ENCODE peak calls at places on chromosomes 4 and X, in four cellular contexts. H is K562, O is HepG2, U is GM12878. N is an unnamed sample.

GRCh38 chrX:9566150-9566621 is 101.3 kb downstream of the TBL1X start:
- DNase-seq in O (peak), H (peak), U (no peak), N (no peak)

GRCh38 chrX:70087857-70088256 is 25.6 kb downstream of the OTUD6A start:
- DNase-seq in O (no peak), U (no peak), H (no peak), N (no peak)

GRCh38 chr4:105544517-105544916 is 7.9 kb upstream of the ARHGEF38 start:
- DNase-seq in H (no peak), U (no peak), O (no peak), N (no peak)

GRCh38 chrX:18828832-18829404 is 121.5 kb downstream of the PPEF1 start:
- DNase-seq in H (peak), U (no peak), O (peak), N (no peak)

GRCh38 chrX:128020701-128021100 is 31.5 kb downstream of the ACTRT1 start:
- DNase-seq in O (peak), H (no peak), U (no peak), N (no peak)

GRCh38 chr4:112830753-112831386 is 193.9 kb downstream of the LARP7 start:
- DNase-seq in U (no peak), H (no peak), O (no peak), N (no peak)

GRCh38 chrX:87110142-87110541 is 407.5 kb upstream of the KLHL4 start:
- DNase-seq in O (no peak), H (no peak), U (no peak), N (no peak)

GRCh38 chrX:27186671-27187070 is 276.5 kb downstream of the PPP4R3C start:
- DNase-seq in H (peak), O (peak), U (peak), N (peak)

GRCh38 chr4:158915683-158916241 is 146.9 kb downstream of the FNIP2 start:
- DNase-seq in O (no peak), U (no peak), H (no peak), N (no peak)

GRCh38 chr4:1195109-1195671 is 22.8 kb upstream of the SPON2 start:
- DNase-seq in U (no peak), H (no peak), O (no peak), N (no peak)

GRCh38 chrX:68048774-68049173 is 384.5 kb downstream of the OPHN1 start:
- DNase-seq in O (no peak), U (no peak), H (no peak), N (no peak)

GRCh38 chr4:121070696-121071639 is 1.4 kb downstream of the NDNF start:
- DNase-seq in U (no peak), H (no peak), O (no peak), N (peak)

GRCh38 chrX:154986826-154987575 is 35.5 kb downstream of the F8 start:
- DNase-seq in O (no peak), U (no peak), H (no peak), N (no peak)

GRCh38 chr4:158133551-158133950 is 39.3 kb downstream of the GASK1B start:
- DNase-seq in O (no peak), U (no peak), H (no peak), N (no peak)

GRCh38 chrX:16208601-16209000 is 41.3 kb downstream of the MAGEB17 start:
- DNase-seq in H (no peak), U (no peak), O (no peak), N (no peak)

GRCh38 chr4:101761405-101761804 is 29.1 kb upstream of the BANK1 start:
- DNase-seq in U (no peak), O (no peak), H (no peak), N (no peak)

GRCh38 chr4:146582864-146583263 is 55.8 kb upstream of the POU4F2 start:
- DNase-seq in O (no peak), U (no peak), H (no peak), N (no peak)

GRCh38 chr4:153512162-153512852 is 46.1 kb downstream of the TMEM131L start:
- DNase-seq in U (no peak), O (no peak), H (no peak), N (no peak)

GRCh38 chr4:8247047-8247930 is 22.3 kb upstream of the HTRA3 start:
- DNase-seq in O (peak), U (no peak), H (no peak), N (no peak)

GRCh38 chr4:186587416-186588018 is 32.1 kb upstream of the MTNR1A start:
- DNase-seq in H (peak), U (no peak), O (peak), N (peak)

GRCh38 chr4:184506527-184507121 is 32.3 kb upstream of the IRF2 start:
- DNase-seq in O (peak), U (peak), H (no peak), N (peak)

GRCh38 chrX:104045642-104046041 is 5.9 kb downstream of the H2BW2 start:
- DNase-seq in O (no peak), H (no peak), U (no peak), N (no peak)

GRCh38 chrX:43008356-43008755 is 230.4 kb upstream of the PPP1R2C start:
- DNase-seq in O (no peak), H (no peak), U (no peak), N (no peak)

GRCh38 chrX:39152106-39152649 is 350.9 kb downstream of the MID1IP1 start:
- DNase-seq in U (no peak), H (peak), O (no peak), N (peak)

GRCh38 chr4:78207951-78208350 is 150.8 kb downstream of the FRAS1 start:
- DNase-seq in O (no peak), U (no peak), H (no peak), N (no peak)

DNA sequence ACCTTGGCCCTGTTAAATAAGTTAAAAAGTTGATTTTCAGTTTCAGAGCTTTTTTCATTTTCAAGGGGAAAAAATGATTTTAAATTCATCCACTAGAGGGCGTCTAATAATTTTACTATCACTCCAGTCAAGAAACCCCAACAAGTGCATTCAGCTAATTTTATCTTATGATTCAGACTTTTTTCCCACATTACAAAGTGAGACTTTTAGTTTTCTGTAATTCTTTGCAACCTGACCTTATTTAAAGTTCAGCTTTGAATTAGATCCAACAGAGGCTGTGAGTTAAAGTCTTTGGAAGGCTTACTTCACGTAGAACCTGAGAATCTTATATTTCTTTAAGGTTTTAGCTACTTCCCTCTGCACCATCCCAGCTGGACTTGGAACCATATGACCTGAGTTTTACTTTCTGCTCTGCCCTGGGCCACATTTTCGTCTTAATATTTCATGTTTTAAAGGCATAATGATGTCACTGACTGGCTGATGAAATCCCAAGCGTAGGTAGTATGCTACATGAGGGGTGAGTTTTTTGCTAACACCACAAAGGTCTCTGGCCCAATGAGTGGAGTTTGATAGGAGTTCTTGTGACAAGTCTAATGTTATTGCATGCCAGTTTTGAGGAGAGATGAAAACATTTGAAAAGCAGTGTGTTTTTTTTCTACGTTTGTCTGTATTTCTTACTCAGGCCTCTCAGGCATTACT is 7.2 kb downstream of the GNRHR start:
- DNase-seq in H (peak), U (peak), O (peak), N (peak)
- TF ChIP-seq BHLHE40 in H (no peak), U (no peak), O (no peak), N (no peak)

DNA sequence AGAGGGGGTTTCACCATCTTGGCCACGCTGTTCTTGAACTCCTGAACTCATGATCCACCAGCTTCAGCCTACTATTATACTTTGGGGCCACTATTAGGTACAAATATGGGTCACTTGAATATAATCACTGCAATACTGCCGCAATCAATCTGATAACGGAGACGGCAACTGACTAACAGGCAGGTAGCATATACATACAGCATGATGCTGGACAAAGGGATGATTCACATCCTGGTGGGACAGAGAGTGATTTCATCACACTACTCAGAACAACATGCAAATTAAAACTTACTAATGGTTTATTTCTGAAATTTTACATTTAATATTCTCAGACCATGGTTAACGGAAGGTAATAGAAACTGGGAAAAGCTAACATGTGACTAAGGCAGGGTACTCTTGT is 10.9 kb downstream of the LRBA start:
- DNase-seq in O (no peak), U (no peak), H (no peak), N (no peak)
- TF ChIP-seq FOXM1 in O (no peak), U (no peak), H (no peak), N (no peak)

GRCh38 chr4:166172619-166173018 is 299.6 kb downstream of the TLL1 start:
- DNase-seq in H (no peak), O (no peak), U (no peak), N (no peak)

GRCh38 chr4:166169111-166169510 is 296.1 kb downstream of the TLL1 start:
- DNase-seq in H (no peak), O (peak), U (no peak), N (peak)

DNA sequence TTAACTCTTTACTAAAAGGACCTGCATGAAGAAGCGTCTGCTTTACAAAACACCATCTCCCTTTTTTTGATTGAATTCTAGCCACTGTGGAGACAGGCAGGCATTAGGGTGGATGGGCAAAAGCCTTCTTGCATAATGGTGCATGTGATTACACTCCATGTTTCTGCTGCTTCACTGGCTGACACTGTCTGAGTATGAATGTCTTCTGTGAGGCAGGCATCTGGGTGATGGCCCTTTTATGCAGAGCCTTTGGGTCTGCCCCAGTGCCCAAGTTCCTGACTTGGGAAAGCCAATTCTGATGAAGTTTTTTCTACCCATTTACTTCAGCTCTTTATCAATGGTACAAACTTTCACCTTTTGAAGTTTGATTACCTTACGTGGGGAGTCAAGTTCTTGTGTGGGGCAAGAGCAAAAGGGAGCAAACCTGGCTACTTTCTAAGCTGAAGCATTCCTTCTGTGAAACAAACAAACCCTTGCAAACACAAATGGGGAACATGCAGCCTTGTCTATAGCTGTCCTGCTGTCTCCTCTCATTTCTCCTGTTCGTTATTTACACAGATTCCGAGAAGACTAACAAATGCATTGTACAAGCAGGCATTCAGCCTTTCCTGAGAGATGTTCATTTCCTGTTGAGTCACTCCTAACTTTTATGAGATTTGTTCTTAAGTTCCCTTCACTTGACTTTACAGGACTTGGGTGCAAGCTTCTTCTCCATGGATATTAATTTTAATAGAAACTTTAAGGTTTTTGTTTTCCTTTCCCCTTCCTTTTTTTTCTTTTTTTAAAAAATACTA is 301.9 kb downstream of the TLL1 start:
- DNase-seq in H (no peak), U (no peak), O (no peak), N (no peak)
- TF ChIP-seq BHLHE40 in H (no peak), U (no peak), O (no peak), N (no peak)

GRCh38 chrX:100710816-100711215 is 21.1 kb downstream of the SYTL4 start:
- DNase-seq in U (no peak), O (no peak), H (no peak), N (no peak)
- TF ChIP-seq FOXM1 in U (no peak), O (no peak), H (no peak), N (no peak)

GRCh38 chr4:70993181-70994068 is at the start of gene DCK:
- DNase-seq in U (no peak), O (peak), H (peak), N (peak)

GRCh38 chr4:70994387-70995099 is 1.1 kb downstream of the DCK start:
- DNase-seq in H (no peak), O (no peak), U (no peak), N (no peak)

GRCh38 chr4:70991596-70991995 is 1.9 kb upstream of the DCK start:
- DNase-seq in O (no peak), U (no peak), H (no peak), N (no peak)

GRCh38 chr4:70994069-70994366 is 569 bp downstream of the DCK start:
- DNase-seq in O (peak), U (no peak), H (peak), N (no peak)

DNA sequence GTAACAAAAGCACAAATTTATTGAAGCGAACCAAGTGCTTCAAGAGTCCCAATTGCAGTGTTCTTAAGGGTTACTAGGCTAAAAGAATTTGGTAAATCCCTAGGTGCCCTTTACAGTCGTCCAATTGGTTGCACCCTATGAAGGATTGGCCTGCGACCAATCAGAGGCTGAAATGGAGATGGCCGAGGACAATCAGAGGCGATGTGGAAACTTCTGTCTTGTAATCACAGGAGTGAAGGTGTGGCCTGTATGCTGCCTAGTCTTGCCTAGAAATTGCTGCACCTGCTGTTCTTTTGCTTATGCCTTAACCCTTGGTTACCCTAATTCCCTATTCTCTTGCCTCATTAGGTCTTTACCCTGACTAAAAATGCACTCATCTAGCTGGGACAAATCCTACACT is 1.1 kb upstream of the DCK start:
- DNase-seq in U (no peak), H (no peak), O (no peak), N (no peak)
- TF ChIP-seq BHLHE40 in U (no peak), H (no peak), O (no peak), N (no peak)

GRCh38 chr4:177489847-177490246 is 47.6 kb upstream of the AGA start:
- DNase-seq in U (no peak), O (no peak), H (no peak), N (no peak)

GRCh38 chr4:177494791-177495190 is 52.6 kb upstream of the AGA start:
- DNase-seq in H (no peak), U (no peak), O (no peak), N (no peak)

GRCh38 chr4:177492022-177492421 is 49.8 kb upstream of the AGA start:
- DNase-seq in O (no peak), U (no peak), H (no peak), N (no peak)

GRCh38 chr4:177487977-177488376 is 45.7 kb upstream of the AGA start:
- DNase-seq in U (no peak), O (no peak), H (no peak), N (no peak)

GRCh38 chr4:177490769-177491168 is 48.5 kb upstream of the AGA start:
- DNase-seq in O (no peak), H (no peak), U (no peak), N (no peak)
- TF ChIP-seq FOXM1 in O (no peak), H (no peak), U (no peak), N (no peak)

GRCh38 chrX:22534643-22535042 is 261.9 kb downstream of the CBLL2 start:
- DNase-seq in U (no peak), H (no peak), O (no peak), N (no peak)
- TF ChIP-seq BHLHE40 in U (no peak), H (no peak), O (no peak), N (no peak)

GRCh38 chr4:2934077-2934812 is 29.0 kb downstream of the NOP14 start:
- DNase-seq in H (peak), O (no peak), U (no peak), N (peak)
- TF ChIP-seq FOXM1 in H (no peak), O (no peak), U (no peak), N (no peak)

GRCh38 chr4:26008737-26009136 is 94.7 kb downstream of the SMIM20 start:
- DNase-seq in U (no peak), H (no peak), O (no peak), N (no peak)
- TF ChIP-seq BHLHE40 in U (no peak), H (no peak), O (no peak), N (no peak)

GRCh38 chr4:67035501-67035900 is 509.8 kb downstream of the CENPC start:
- DNase-seq in O (peak), U (no peak), H (no peak), N (no peak)
- TF ChIP-seq FOXM1 in O (no peak), U (no peak), H (no peak), N (no peak)